ENCODE peak calls at places on chromosomes 1 and 21, in six cellular contexts. Q is endothelial cell; R is anterior cingulate cortex; U is stimulated activated CD4-positive, alpha-beta T cell treated with anti-CD3 and anti-CD28 coated beads, Interleukin-12 subunit alpha, Interleukin-12 subunit beta, amount 100 ng/mL, for 4 hours; X is NCI-H1436; E is sciatic nerve. I is an unnamed sample.

GRCh38 chr1:17280436-17280835 is 27.6 kb upstream of the PADI4 start:
- DNase-seq in Q (no peak), R (no peak), U (no peak), X (no peak), E (no peak), I (no peak)

GRCh38 chr1:19980298-19980697 is 880 bp upstream of the PLA2G2A start:
- DNase-seq in Q (no peak), R (no peak), U (no peak), X (no peak), E (no peak), I (no peak)

GRCh38 chr21:42695324-42696025 is 42.1 kb downstream of the PDE9A start:
- DNase-seq in Q (no peak), R (no peak), U (no peak), X (no peak), E (no peak), I (no peak)

GRCh38 chr1:181033799-181034391 is at the start of gene MR1:
- DNase-seq in Q (no peak), R (peak), U (no peak), X (peak), E (no peak), I (peak)

GRCh38 chr21:28138272-28138671 is 854.4 kb downstream of the LTN1 start:
- DNase-seq in Q (no peak), R (no peak), U (no peak), X (no peak), E (no peak), I (no peak)

GRCh38 chr1:58403894-58404293 is 142.6 kb downstream of the OMA1 start:
- DNase-seq in Q (no peak), R (no peak), U (no peak), X (no peak), E (no peak), I (no peak)

GRCh38 chr1:159594581-159594980 is 7.0 kb downstream of the APCS start:
- DNase-seq in Q (no peak), R (no peak), U (no peak), X (no peak), E (no peak), I (no peak)

GRCh38 chr1:38217316-38217715 is 170.7 kb upstream of the POU3F1 start:
- DNase-seq in Q (no peak), R (no peak), U (no peak), X (no peak), E (no peak), I (no peak)

GRCh38 chr1:150613061-150613920 is 16.1 kb downstream of the ENSA start:
- DNase-seq in Q (no peak), R (no peak), U (no peak), X (peak), E (no peak), I (peak)

GRCh38 chr1:178263341-178263740 is 169.4 kb downstream of the RASAL2 start:
- DNase-seq in Q (no peak), R (no peak), U (no peak), X (no peak), E (no peak), I (no peak)

GRCh38 chr1:200401263-200401662 is 8.6 kb downstream of the ZNF281 start:
- DNase-seq in Q (no peak), R (no peak), U (no peak), X (no peak), E (no peak), I (no peak)

GRCh38 chr1:74584185-74584584 is 71.8 kb upstream of the LRRC53 start:
- DNase-seq in Q (no peak), R (no peak), U (no peak), X (no peak), E (no peak), I (no peak)

GRCh38 chr1:12692967-12693782 is 22.7 kb upstream of the AADACL3 start:
- DNase-seq in Q (no peak), R (no peak), U (no peak), X (no peak), E (no peak), I (no peak)

I was measured in hepatic stellate cell.